ENCODE peak calls at places on chromosomes 3 and 15, in nine cellular contexts. W is stimulated activated CD8-positive, alpha-beta memory T cell treated with anti-CD3 and anti-CD28 coated beads, Interleukin-4, amount 100 ng/mL, for 24 hours; K is Calu3; X is aorta; T is cardiac muscle cell; Q is DMS 273 treated with DMSO at 0.1 percent for 48 hours; L is GM12891; F is sciatic nerve; V is keratinocyte. P is an unnamed sample.
A peak's percentile ranks its signal among the peaks of the same experiment; 100 is the strongest.

GRCh38 chr15:40115670-40116093 is 7.0 kb upstream of the BMF start:
- DNase-seq in W (no peak), K (peak; percentile 42), X (no peak), T (no peak), Q (no peak), L (peak; percentile 56), F (no peak), V (no peak), P (no peak)

GRCh38 chr3:57729339-57730039 is 26.6 kb upstream of the SLMAP start:
- DNase-seq in W (no peak), K (no peak), X (no peak), T (no peak), Q (no peak), L (no peak), F (no peak), V (no peak), P (no peak)

GRCh38 chr15:29454506-29454905 is 184.9 kb upstream of the NSMCE3 start:
- DNase-seq in W (no peak), K (no peak), X (no peak), T (no peak), Q (no peak), L (no peak), F (no peak), V (no peak), P (no peak)

GRCh38 chr3:101216710-101217457 is 103.5 kb downstream of the IMPG2 start:
- DNase-seq in W (no peak), K (no peak), X (no peak), T (no peak), Q (no peak), L (no peak), F (no peak), V (no peak), P (no peak)

GRCh38 chr15:86002444-86002843 is 77.2 kb upstream of the AGBL1 start:
- DNase-seq in W (no peak), K (no peak), X (no peak), T (no peak), Q (peak; percentile 93), L (no peak), F (no peak), V (no peak), P (no peak)

GRCh38 chr15:100264994-100265640 is 76.7 kb downstream of the ADAMTS17 start:
- DNase-seq in W (no peak), K (no peak), X (no peak), T (no peak), Q (no peak), L (no peak), F (no peak), V (no peak), P (no peak)

GRCh38 chr3:139888561-139889140 is 46.3 kb upstream of the CLSTN2 start:
- DNase-seq in W (no peak), K (no peak), X (no peak), T (no peak), Q (no peak), L (no peak), F (no peak), V (no peak), P (no peak)

GRCh38 chr3:47571391-47572165 is 7.1 kb downstream of the CSPG5 start:
- DNase-seq in W (no peak), K (no peak), X (no peak), T (no peak), Q (peak; percentile 59), L (no peak), F (no peak), V (no peak), P (peak; percentile 7)

GRCh38 chr15:39774688-39775267 is 7.9 kb downstream of the FSIP1 start:
- DNase-seq in W (no peak), K (no peak), X (no peak), T (no peak), Q (no peak), L (no peak), F (no peak), V (no peak), P (no peak)

GRCh38 chr3:8759038-8759755 is 10.2 kb downstream of the OXTR start:
- DNase-seq in W (no peak), K (no peak), X (no peak), T (no peak), Q (no peak), L (no peak), F (no peak), V (no peak), P (no peak)

GRCh38 chr3:59867185-59868002 is 817.6 kb upstream of the CFAP20DC start:
- DNase-seq in W (no peak), K (no peak), X (no peak), T (no peak), Q (no peak), L (no peak), F (no peak), V (no peak), P (no peak)

GRCh38 chr3:184459355-184459754 is 79.5 kb downstream of the CHRD start:
- DNase-seq in W (no peak), K (no peak), X (no peak), T (no peak), Q (no peak), L (no peak), F (no peak), V (no peak), P (no peak)

GRCh38 chr3:2983987-2984724 is 126.0 kb downstream of the IL5RA start:
- DNase-seq in W (no peak), K (no peak), X (no peak), T (no peak), Q (no peak), L (no peak), F (no peak), V (no peak), P (no peak)

GRCh38 chr3:72418856-72419255 is 429.4 kb downstream of the SHQ1 start:
- DNase-seq in W (no peak), K (no peak), X (no peak), T (no peak), Q (no peak), L (no peak), F (no peak), V (no peak), P (no peak)

GRCh38 chr3:81581966-81582599 is 179.4 kb downstream of the GBE1 start:
- DNase-seq in W (no peak), K (peak; percentile 38), X (no peak), T (peak; percentile 34), Q (no peak), L (no peak), F (peak; percentile 53), V (no peak), P (peak; percentile 17)

GRCh38 chr3:4985330-4986174 is 6.3 kb downstream of the BHLHE40 start:
- DNase-seq in W (no peak), K (no peak), X (no peak), T (no peak), Q (no peak), L (no peak), F (no peak), V (no peak), P (no peak)

GRCh38 chr15:83671603-83672002 is 17.7 kb downstream of the ADAMTSL3 start:
- DNase-seq in W (no peak), K (no peak), X (no peak), T (no peak), Q (no peak), L (no peak), F (no peak), V (no peak), P (no peak)

GRCh38 chr3:193451881-193452280 is 73.3 kb upstream of the ATP13A5 start:
- DNase-seq in W (no peak), K (no peak), X (no peak), T (no peak), Q (no peak), L (no peak), F (no peak), V (no peak), P (no peak)

GRCh38 chr3:36993326-36994283 is at the start of gene MLH1:
- DNase-seq in W (peak; percentile 95), K (peak; percentile 98), X (peak; percentile 98), T (peak; percentile 94), Q (no peak), L (peak; percentile 48), F (peak; percentile 99), V (peak; percentile 50), P (peak; percentile 100)

GRCh38 chr3:133949438-133949837 is 53.8 kb upstream of the RAB6B start:
- DNase-seq in W (no peak), K (no peak), X (no peak), T (peak; percentile 19), Q (no peak), L (no peak), F (no peak), V (no peak), P (no peak)

GRCh38 chr3:138688871-138689299 is 80.3 kb downstream of the FAIM start:
- DNase-seq in W (no peak), K (no peak), X (no peak), T (no peak), Q (no peak), L (no peak), F (no peak), V (no peak), P (no peak)

GRCh38 chr15:41882689-41883483 is 11.0 kb downstream of the SPTBN5 start:
- DNase-seq in W (no peak), K (no peak), X (no peak), T (no peak), Q (no peak), L (no peak), F (no peak), V (no peak), P (no peak)

GRCh38 chr3:150737874-150738679 is 24.9 kb downstream of the SIAH2 start:
- DNase-seq in W (no peak), K (peak; percentile 70), X (no peak), T (no peak), Q (no peak), L (no peak), F (no peak), V (peak; percentile 58), P (no peak)

GRCh38 chr15:42368096-42368495 is 8.8 kb downstream of the CAPN3 start:
- DNase-seq in W (no peak), K (no peak), X (no peak), T (no peak), Q (no peak), L (no peak), F (no peak), V (no peak), P (no peak)

GRCh38 chr15:80160570-80161156 is 7.9 kb downstream of the FAH start:
- DNase-seq in W (no peak), K (no peak), X (no peak), T (peak; percentile 35), Q (no peak), L (peak; percentile 44), F (no peak), V (peak; percentile 69), P (peak; percentile 69)

GRCh38 chr15:68589783-68590710 is 11.3 kb downstream of the CORO2B start:
- DNase-seq in W (no peak), K (no peak), X (peak; percentile 76), T (no peak), Q (no peak), L (no peak), F (no peak), V (no peak), P (no peak)

GRCh38 chr15:84817461-84818081 is 415 bp downstream of the ALPK3 start:
- DNase-seq in W (no peak), K (no peak), X (no peak), T (peak; percentile 92), Q (no peak), L (no peak), F (no peak), V (no peak), P (no peak)

GRCh38 chr15:41610048-41610447 is 50.2 kb upstream of the MGA start:
- DNase-seq in W (no peak), K (no peak), X (no peak), T (no peak), Q (no peak), L (no peak), F (no peak), V (no peak), P (no peak)

GRCh38 chr15:96947830-96948229 is 617.3 kb downstream of the NR2F2 start:
- DNase-seq in W (no peak), K (no peak), X (no peak), T (peak; percentile 77), Q (no peak), L (no peak), F (no peak), V (no peak), P (no peak)

GRCh38 chr15:70488002-70488605 is 275.3 kb downstream of the UACA start:
- DNase-seq in W (peak; percentile 59), K (peak; percentile 86), X (peak; percentile 91), T (peak; percentile 64), Q (no peak), L (no peak), F (peak; percentile 88), V (no peak), P (no peak)

GRCh38 chr15:64006642-64007041 is 39.6 kb downstream of the DAPK2 start:
- DNase-seq in W (no peak), K (peak; percentile 34), X (no peak), T (no peak), Q (no peak), L (no peak), F (peak; percentile 38), V (peak; percentile 33), P (no peak)